ENCODE peak calls at places on chromosomes 4 and X, in five cellular contexts. C is head of caudate nucleus, D is B cell, S is IMR-90, W is HFF-Myc. Y is an unnamed sample.
A peak's percentile ranks its signal among the peaks of the same experiment; 100 is the strongest.

GRCh38 chrX:130028196-130028595 is 45.8 kb downstream of the BCORL1 start:
- DNase-seq in C (peak; percentile 43), D (peak; percentile 65), S (peak; percentile 39), W (no peak), Y (peak; percentile 60)

GRCh38 chr4:5636766-5637670 is 71.3 kb downstream of the EVC2 start:
- DNase-seq in C (no peak), D (no peak), S (no peak), W (no peak), Y (no peak)

GRCh38 chrX:137428777-137429564 is 137.0 kb upstream of the ZIC3 start:
- DNase-seq in C (no peak), D (no peak), S (no peak), W (no peak), Y (no peak)

GRCh38 chr4:157459789-157460188 is 239.3 kb downstream of the GRIA2 start:
- DNase-seq in C (peak; percentile 17), D (no peak), S (no peak), W (no peak), Y (no peak)

GRCh38 chrX:74420194-74421035 is 878 bp upstream of the SLC16A2 start:
- DNase-seq in C (peak; percentile 70), D (peak; percentile 27), S (peak; percentile 48), W (no peak), Y (peak; percentile 58)

GRCh38 chrX:114797494-114797893 is 213.6 kb downstream of the HTR2C start:
- DNase-seq in C (no peak), D (no peak), S (no peak), W (no peak), Y (no peak)

GRCh38 chr4:158760866-158761265 is 8.0 kb upstream of the FNIP2 start:
- DNase-seq in C (no peak), D (no peak), S (peak; percentile 64), W (no peak), Y (no peak)

GRCh38 chrX:21655901-21656586 is 2.1 kb downstream of the KLHL34 start:
- DNase-seq in C (no peak), D (peak; percentile 15), S (no peak), W (no peak), Y (no peak)

GRCh38 chr4:117986331-117986730 is 48.0 kb upstream of the NDST3 start:
- DNase-seq in C (no peak), D (no peak), S (no peak), W (no peak), Y (no peak)

GRCh38 chrX:48580662-48581061 is 6.4 kb downstream of the RBM3 start:
- DNase-seq in C (no peak), D (no peak), S (no peak), W (no peak), Y (no peak)

GRCh38 chr4:152784490-152785195 is 4.9 kb downstream of the ARFIP1 start:
- DNase-seq in C (no peak), D (no peak), S (peak; percentile 40), W (peak; percentile 57), Y (peak; percentile 54)

GRCh38 chr4:156672924-156673323 is 298.7 kb downstream of the PDGFC start:
- DNase-seq in C (no peak), D (no peak), S (no peak), W (no peak), Y (no peak)

GRCh38 chr4:43337707-43338106 is 445.2 kb downstream of the GRXCR1 start:
- DNase-seq in C (no peak), D (no peak), S (peak; percentile 63), W (no peak), Y (peak; percentile 39)

Y was measured in fibroblast of pulmonary artery.